ENCODE peak calls at places on chromosome 21, in six cellular contexts. O, Z, E, I, Y and L are unnamed samples.

GRCh38 chr21:31366825-31367224 is 22.8 kb upstream of the TIAM1 start:
- DNase-seq in O (peak; percentile 34), Z (no peak), E (no peak), I (no peak), Y (no peak), L (peak; percentile 55)

GRCh38 chr21:46452719-46453118 is 6.0 kb upstream of the DIP2A start:
- DNase-seq in O (no peak), Z (peak; percentile 37), E (no peak), I (no peak), Y (no peak), L (no peak)

GRCh38 chr21:39587376-39587775 is 25.4 kb upstream of the B3GALT5 start:
- DNase-seq in O (no peak), Z (no peak), E (no peak), I (no peak), Y (no peak), L (no peak)

GRCh38 chr21:44927587-44928461 is 7.1 kb upstream of the ITGB2 start:
- DNase-seq in O (peak; percentile 85), Z (peak; percentile 42), E (peak; percentile 82), I (peak; percentile 95), Y (no peak), L (peak; percentile 59)

GRCh38 chr21:22125581-22125980 is 1127.4 kb downstream of the NCAM2 start:
- DNase-seq in O (no peak), Z (no peak), E (no peak), I (no peak), Y (no peak), L (no peak)

GRCh38 chr21:39263372-39263771 is 50.1 kb downstream of the BRWD1 start:
- DNase-seq in O (peak; percentile 55), Z (no peak), E (no peak), I (no peak), Y (no peak), L (no peak)

GRCh38 chr21:33947451-33948095 is 32.0 kb upstream of the ATP5PO start:
- DNase-seq in O (peak; percentile 94), Z (peak; percentile 76), E (peak; percentile 65), I (peak; percentile 89), Y (peak; percentile 91), L (peak; percentile 84)

GRCh38 chr21:44011774-44012473 is at the start of gene TRAPPC10:
- DNase-seq in O (peak; percentile 84), Z (peak; percentile 85), E (peak; percentile 49), I (peak; percentile 89), Y (peak; percentile 23), L (peak; percentile 83)

GRCh38 chr21:42784276-42784675 is 95.1 kb downstream of the WDR4 start:
- DNase-seq in O (no peak), Z (peak; percentile 35), E (no peak), I (peak; percentile 21), Y (no peak), L (no peak)

GRCh38 chr21:32256226-32256625 is 22.6 kb downstream of the MIS18A start:
- DNase-seq in O (no peak), Z (no peak), E (no peak), I (no peak), Y (no peak), L (no peak)

GRCh38 chr21:41375875-41376274 is 14.0 kb downstream of the MX2 start:
- DNase-seq in O (no peak), Z (no peak), E (no peak), I (no peak), Y (no peak), L (no peak)

GRCh38 chr21:41754481-41754891 is 12.4 kb downstream of the RIPK4 start:
- DNase-seq in O (no peak), Z (no peak), E (no peak), I (no peak), Y (no peak), L (no peak)

GRCh38 chr21:40936151-40936550 is 89.2 kb upstream of the DSCAM start:
- DNase-seq in O (no peak), Z (no peak), E (no peak), I (no peak), Y (no peak), L (no peak)

GRCh38 chr21:45515241-45516061 is 26.8 kb downstream of the SLC19A1 start:
- DNase-seq in O (no peak), Z (no peak), E (no peak), I (no peak), Y (no peak), L (no peak)